ENCODE peak calls at places on chromosomes 11 and 22, in five cellular contexts. W is PC-9; U is RWPE1; T is mammary epithelial cell; Y is activated CD4-positive, CD25-positive, alpha-beta regulatory T cell. A is an unnamed sample.

GRCh38 chr11:126718319-126718718 is 282.3 kb downstream of the KIRREL3 start:
- DNase-seq in W (no peak), U (no peak), T (no peak), Y (no peak), A (no peak)

GRCh38 chr11:68962527-68963250 is 18.1 kb downstream of the MRGPRD start:
- DNase-seq in W (no peak), U (no peak), T (no peak), Y (no peak), A (no peak)

GRCh38 chr11:125141686-125142535 is 22.6 kb upstream of the PKNOX2 start:
- DNase-seq in W (no peak), U (peak; percentile 55), T (no peak), Y (peak; percentile 36), A (no peak)

GRCh38 chr11:75425422-75425821 is 7.6 kb downstream of the KLHL35 start:
- DNase-seq in W (no peak), U (no peak), T (no peak), Y (no peak), A (no peak)

GRCh38 chr11:105975128-105975527 is 46.9 kb downstream of the MSANTD4 start:
- DNase-seq in W (no peak), U (no peak), T (peak; percentile 4), Y (no peak), A (peak; percentile 12)

GRCh38 chr11:30990625-30991348 is 378.8 kb downstream of the DCDC1 start:
- DNase-seq in W (no peak), U (no peak), T (no peak), Y (no peak), A (no peak)

GRCh38 chr11:59102259-59102765 is 4.7 kb upstream of the FAM111B start:
- DNase-seq in W (no peak), U (peak; percentile 10), T (peak; percentile 32), Y (peak; percentile 14), A (peak; percentile 31)

GRCh38 chr22:30432520-30432919 is 7.0 kb downstream of the MTFP1 start:
- DNase-seq in W (no peak), U (no peak), T (no peak), Y (no peak), A (no peak)

GRCh38 chr11:125925247-125925740 is 20.6 kb upstream of the VSIG10L2 start:
- DNase-seq in W (no peak), U (no peak), T (no peak), Y (no peak), A (peak; percentile 9)

GRCh38 chr11:17219016-17219415 is 11.2 kb upstream of the PIK3C2A start:
- DNase-seq in W (no peak), U (no peak), T (no peak), Y (no peak), A (peak; percentile 42)

GRCh38 chr11:65849771-65850216 is 8.2 kb downstream of the CFL1 start:
- DNase-seq in W (no peak), U (no peak), T (no peak), Y (no peak), A (no peak)

GRCh38 chr22:46111645-46112306 is 38.5 kb upstream of the PPARA start:
- DNase-seq in W (no peak), U (no peak), T (no peak), Y (no peak), A (no peak)

GRCh38 chr11:46521947-46522681 is 71.7 kb downstream of the AMBRA1 start:
- DNase-seq in W (no peak), U (no peak), T (no peak), Y (no peak), A (no peak)

GRCh38 chr11:27599217-27599616 is 92.6 kb upstream of the LIN7C start:
- DNase-seq in W (no peak), U (no peak), T (no peak), Y (no peak), A (no peak)

GRCh38 chr11:120820040-120820439 is 203.9 kb upstream of the TBCEL start:
- DNase-seq in W (no peak), U (no peak), T (no peak), Y (no peak), A (no peak)

GRCh38 chr22:36287881-36288515 is 35.1 kb downstream of the APOL1 start:
- DNase-seq in W (peak; percentile 54), U (no peak), T (no peak), Y (no peak), A (peak; percentile 38)

GRCh38 chr22:46465348-46465725 is 72.1 kb downstream of the CELSR1 start:
- DNase-seq in W (peak; percentile 16), U (no peak), T (no peak), Y (no peak), A (no peak)

GRCh38 chr22:39012525-39013516 is 1.2 kb upstream of the APOBEC3C start:
- DNase-seq in W (no peak), U (no peak), T (no peak), Y (no peak), A (no peak)

GRCh38 chr11:61378713-61379313 is 13.6 kb upstream of the TMEM216 start:
- DNase-seq in W (peak; percentile 92), U (peak; percentile 92), T (peak; percentile 92), Y (no peak), A (peak; percentile 96)

GRCh38 chr11:118485273-118485672 is 42.0 kb upstream of the TTC36 start:
- DNase-seq in W (no peak), U (peak; percentile 11), T (no peak), Y (no peak), A (no peak)

GRCh38 chr11:35678975-35679374 is 16.4 kb downstream of the TRIM44 start:
- DNase-seq in W (no peak), U (no peak), T (no peak), Y (no peak), A (no peak)

GRCh38 chr11:8242480-8243280 is 21.0 kb downstream of the LMO1 start:
- DNase-seq in W (no peak), U (no peak), T (no peak), Y (no peak), A (no peak)

GRCh38 chr11:62671272-62671603 is 235 bp upstream of the UQCC3 start:
- DNase-seq in W (no peak), U (no peak), T (no peak), Y (no peak), A (no peak)

GRCh38 chr11:115222218-115222862 is 281.9 kb downstream of the CADM1 start:
- DNase-seq in W (peak; percentile 73), U (peak; percentile 76), T (peak; percentile 87), Y (no peak), A (peak; percentile 99)

GRCh38 chr11:117443269-117444186 is 115.9 kb downstream of the CEP164 start:
- DNase-seq in W (no peak), U (peak; percentile 27), T (no peak), Y (no peak), A (no peak)

GRCh38 chr22:19941365-19942070 is at the start of the genes COMT and TXNRD2:
- DNase-seq in W (peak; percentile 41), U (peak; percentile 64), T (peak; percentile 54), Y (peak; percentile 56), A (no peak)

GRCh38 chr22:20903093-20903492 is 14.1 kb upstream of the CRKL start:
- DNase-seq in W (no peak), U (no peak), T (no peak), Y (no peak), A (no peak)

GRCh38 chr22:42473484-42474193 is 41.4 kb upstream of the NFAM1 start:
- DNase-seq in W (peak; percentile 64), U (peak; percentile 44), T (peak; percentile 53), Y (no peak), A (peak; percentile 67)

GRCh38 chr11:76723548-76723947 is 53.0 kb upstream of the LRRC32 start:
- DNase-seq in W (no peak), U (no peak), T (no peak), Y (no peak), A (no peak)

GRCh38 chr11:65854161-65854592 is 3.8 kb downstream of the CFL1 start:
- DNase-seq in W (no peak), U (no peak), T (no peak), Y (no peak), A (no peak)

GRCh38 chr11:8222820-8223512 is 40.7 kb downstream of the LMO1 start:
- DNase-seq in W (no peak), U (no peak), T (no peak), Y (no peak), A (no peak)

GRCh38 chr11:68584097-68584496 is 100.2 kb upstream of the GAL start:
- DNase-seq in W (no peak), U (no peak), T (peak; percentile 3), Y (peak; percentile 23), A (peak; percentile 28)

GRCh38 chr11:17581732-17582053 is 34.6 kb downstream of the OTOG start:
- DNase-seq in W (no peak), U (no peak), T (no peak), Y (no peak), A (no peak)

GRCh38 chr11:6745465-6746015 is 26.2 kb downstream of the OR2AG2 start:
- DNase-seq in W (no peak), U (no peak), T (no peak), Y (no peak), A (no peak)

GRCh38 chr22:22080270-22080669 is 97.7 kb upstream of the TOP3B start:
- DNase-seq in W (no peak), U (no peak), T (no peak), Y (no peak), A (no peak)

GRCh38 chr11:47111318-47111804 is 65.3 kb downstream of the ARFGAP2 start:
- DNase-seq in W (no peak), U (no peak), T (no peak), Y (no peak), A (no peak)

GRCh38 chr11:6237271-6237670 is 1.6 kb upstream of the CNGA4 start:
- DNase-seq in W (no peak), U (no peak), T (peak; percentile 11), Y (no peak), A (no peak)

A was measured in bronchial epithelial cell.